ENCODE peak calls at places on chromosomes 7 and 10, in six cellular contexts. P is K562, A is A549, S is HepG2, N is GM12878, G is endothelial cell of umbilical vein. U is an unnamed sample.

GRCh38 chr7:35647171-35647574 is 47.8 kb downstream of the HERPUD2 start:
- DNase-seq in N (no peak), A (no peak), G (peak), P (no peak), S (peak), U (no peak)

GRCh38 chr10:13136651-13137050 is 24.7 kb upstream of the MCM10 start:
- DNase-seq in P (no peak), N (no peak), S (no peak), G (no peak), A (no peak), U (no peak)

GRCh38 chr10:48568131-48568530 is 36.7 kb downstream of the ARHGAP22 start:
- DNase-seq in A (no peak), P (no peak), N (no peak), S (no peak), G (no peak), U (no peak)

GRCh38 chr7:23373151-23374004 is 74.2 kb downstream of the MALSU1 start:
- DNase-seq in G (peak), S (no peak), P (no peak), A (no peak), N (peak), U (peak)

GRCh38 chr10:132487241-132488135 is 50.1 kb upstream of the INPP5A start:
- DNase-seq in S (no peak), P (no peak), A (no peak), G (no peak), N (no peak), U (no peak)

GRCh38 chr7:152869041-152869676 is 109.6 kb downstream of the ACTR3B start:
- DNase-seq in S (no peak), P (no peak), N (no peak), G (no peak), A (no peak), U (no peak)

GRCh38 chr10:116947838-116948529 is 57.0 kb downstream of the SHTN1 start:
- DNase-seq in P (no peak), A (peak), G (peak), N (no peak), S (peak), U (peak)

GRCh38 chr7:34425631-34426384 is 232.2 kb upstream of the NPSR1 start:
- DNase-seq in N (no peak), G (no peak), P (no peak), A (no peak), S (peak), U (no peak)

GRCh38 chr7:22561895-22562593 is 62.1 kb upstream of the STEAP1B start:
- DNase-seq in N (no peak), P (no peak), G (peak), A (peak), S (no peak), U (no peak)

GRCh38 chr7:107138696-107139420 is 29.9 kb upstream of the HBP1 start:
- DNase-seq in P (no peak), G (no peak), A (no peak), S (no peak), N (no peak), U (no peak)

GRCh38 chr10:44925224-44925623 is 14.1 kb downstream of the TMEM72 start:
- DNase-seq in N (no peak), G (no peak), A (no peak), P (peak), S (peak), U (peak)

GRCh38 chr7:25303380-25304321 is 75.4 kb upstream of the NPVF start:
- DNase-seq in N (no peak), A (no peak), P (no peak), G (peak), S (no peak), U (no peak)

GRCh38 chr7:105743351-105743812 is 133.0 kb downstream of the ATXN7L1 start:
- DNase-seq in S (no peak), G (no peak), A (no peak), P (no peak), N (no peak), U (no peak)

GRCh38 chr7:49611951-49612350 is 161.5 kb upstream of the VWC2 start:
- DNase-seq in G (no peak), P (no peak), A (no peak), N (no peak), S (no peak), U (no peak)

GRCh38 chr10:97632949-97633884 is at the start of gene MORN4:
- DNase-seq in N (peak), S (peak), A (peak), P (peak), G (peak), U (no peak)

GRCh38 chr10:27745719-27746363 is at the start of gene MKX:
- DNase-seq in A (no peak), P (no peak), S (no peak), N (no peak), G (peak), U (no peak)

GRCh38 chr7:100641463-100641859 is at the start of gene TFR2:
- DNase-seq in A (no peak), N (no peak), G (no peak), P (peak), S (peak), U (no peak)

GRCh38 chr7:15245801-15246200 is 316.0 kb downstream of the AGMO start:
- DNase-seq in N (no peak), P (no peak), A (no peak), G (no peak), S (no peak), U (no peak)

GRCh38 chr10:50431118-50431517 is 179.8 kb upstream of the ASAH2 start:
- DNase-seq in P (no peak), S (no peak), G (peak), A (no peak), N (no peak), U (peak)

GRCh38 chr7:101725911-101726310 is 91.5 kb upstream of the CUX1 start:
- DNase-seq in P (no peak), S (no peak), N (no peak), A (no peak), G (no peak), U (no peak)

GRCh38 chr7:132276986-132277716 is 299.1 kb downstream of the PLXNA4 start:
- DNase-seq in S (no peak), G (no peak), A (peak), N (no peak), P (no peak), U (peak)

GRCh38 chr7:151063212-151063561 is 3.8 kb downstream of the SLC4A2 start:
- DNase-seq in S (peak), A (no peak), N (no peak), G (no peak), P (peak), U (no peak)

GRCh38 chr10:127142831-127143230 is 53.6 kb downstream of the INSYN2A start:
- DNase-seq in G (no peak), N (no peak), A (no peak), P (no peak), S (no peak), U (no peak)

GRCh38 chr7:300048-300447 is 10.1 kb downstream of the FOXL3 start:
- DNase-seq in A (no peak), N (no peak), S (no peak), P (no peak), G (no peak), U (no peak)

GRCh38 chr10:71974489-71975011 is 10.4 kb downstream of the CHST3 start:
- DNase-seq in G (peak), N (no peak), A (peak), P (no peak), S (no peak), U (peak)

GRCh38 chr10:119233123-119233820 is 25.9 kb downstream of the GRK5 start:
- DNase-seq in N (no peak), G (peak), P (no peak), S (no peak), A (no peak), U (no peak)

GRCh38 chr10:27392606-27393005 is 111.5 kb upstream of the RAB18 start:
- DNase-seq in A (no peak), S (no peak), P (no peak), G (no peak), N (no peak), U (no peak)

GRCh38 chr7:152464312-152465117 is 28.7 kb upstream of the KMT2C start:
- DNase-seq in A (peak), S (peak), G (peak), P (peak), N (no peak), U (peak)

GRCh38 chr7:16668049-16668858 is 22.3 kb downstream of the BZW2 start:
- DNase-seq in G (no peak), S (peak), N (no peak), A (peak), P (no peak), U (peak)
- TF ChIP-seq POLR2A in G (no peak), S (no peak), N (no peak), A (no peak), P (no peak), U (no peak)

GRCh38 chr10:79239930-79240713 is 107.1 kb upstream of the PPIF start:
- DNase-seq in S (no peak), N (no peak), G (no peak), A (no peak), P (peak), U (peak)
- H3K4me3 ChIP-seq in S (no peak), N (no peak), G (no peak), A (no peak), P (no peak), U (no peak)

GRCh38 chr10:23174974-23175512 is 17.1 kb upstream of the PTF1A start:
- DNase-seq in G (no peak), N (no peak), S (no peak), A (no peak), P (no peak), U (no peak)
- TF ChIP-seq MYC in G (no peak), N (no peak), S (no peak), A (no peak), P (no peak), U (no peak)

GRCh38 chr10:22414146-22414545 is 68.8 kb downstream of the SPAG6 start:
- DNase-seq in S (no peak), P (no peak), G (no peak), N (no peak), A (no peak), U (no peak)
- TF ChIP-seq POLR2A in S (no peak), P (no peak), G (no peak), N (no peak), A (no peak), U (no peak)

U was measured in NB4.